ENCODE peak calls at places on chromosomes 4 and X, in four cellular contexts. I is tibial artery, Z is brain microvascular endothelial cell, N is lower lobe of right lung. K is an unnamed sample. For H3K36me3, the result is how much of the 10 kb centered on the place peaks cover.

GRCh38 chrX:9312922-9313867 is 151.7 kb upstream of the TBL1X start:
- DNase-seq in I (peak), N (peak), Z (no peak), K (peak)

GRCh38 chrX:49273181-49273727 is 3.7 kb downstream of the PPP1R3F start:
- DNase-seq in N (no peak), I (no peak), Z (no peak), K (no peak)

GRCh38 chr4:71338846-71339593 is at the start of gene SLC4A4:
- DNase-seq in N (no peak), Z (peak), I (no peak), K (no peak)

GRCh38 chr4:89298160-89298559 is 9.4 kb downstream of the GPRIN3 start:
- DNase-seq in I (no peak), N (no peak), Z (no peak), K (no peak)

GRCh38 chr4:145098675-145099037 is 545 bp downstream of the ABCE1 start:
- DNase-seq in Z (peak), N (no peak), I (peak), K (no peak)

GRCh38 chr4:4677825-4678522 is 136.1 kb upstream of the STX18 start:
- DNase-seq in Z (peak), N (no peak), I (peak), K (peak)

GRCh38 chr4:17475481-17475880 is 36.4 kb downstream of the QDPR start:
- DNase-seq in Z (no peak), I (no peak), N (no peak), K (no peak)

GRCh38 chrX:28058906-28059305 is 77.7 kb upstream of the DCAF8L1 start:
- DNase-seq in N (no peak), Z (peak), I (no peak), K (peak)

GRCh38 chr4:139889194-139889762 is 223.7 kb downstream of the MGST2 start:
- DNase-seq in N (no peak), Z (no peak), I (no peak), K (no peak)

GRCh38 chr4:32735856-32736590 is 2015.9 kb downstream of the PCDH7 start:
- DNase-seq in N (no peak), Z (no peak), I (no peak), K (no peak)

GRCh38 chr4:189773909-189774308 is 166.8 kb upstream of the FRG1 start:
- DNase-seq in I (no peak), Z (peak), N (no peak), K (no peak)

GRCh38 chrX:103734125-103734760 is 23.5 kb downstream of the TMEM31 start:
- DNase-seq in Z (no peak), N (no peak), I (no peak), K (no peak)

GRCh38 chr4:176242764-176243347 is 26.2 kb downstream of the ASB5 start:
- DNase-seq in I (no peak), N (no peak), Z (no peak), K (no peak)

GRCh38 chr4:118865091-118865708 is 23.5 kb upstream of the SYNPO2 start:
- DNase-seq in I (no peak), Z (peak), N (no peak), K (no peak)

GRCh38 chr4:7007944-7008343 is 35.2 kb upstream of the TADA2B start:
- DNase-seq in Z (no peak), I (no peak), N (no peak), K (no peak)

GRCh38 chr4:72919464-72919863 is 150.1 kb downstream of the COX18 start:
- DNase-seq in N (no peak), Z (no peak), I (no peak), K (no peak)

GRCh38 chr4:147749811-147750321 is 18.0 kb downstream of the ARHGAP10 start:
- DNase-seq in N (no peak), Z (no peak), I (no peak), K (no peak)

GRCh38 chrX:11664211-11664888 is 1.4 kb downstream of the ARHGAP6 start:
- DNase-seq in Z (no peak), I (no peak), N (no peak), K (no peak)

GRCh38 chrX:96907888-96908287 is 24.2 kb downstream of the RPA4 start:
- DNase-seq in I (no peak), N (no peak), Z (no peak), K (no peak)

GRCh38 chr4:52051615-52052474 is 741 bp downstream of the SPATA18 start:
- DNase-seq in N (peak), I (peak), Z (peak), K (peak)

GRCh38 chrX:35150642-35151239 is 208.1 kb downstream of the FAM47B start:
- DNase-seq in N (no peak), Z (no peak), I (no peak), K (no peak)

GRCh38 chrX:135327299-135327698 is 18.0 kb downstream of the ETDC start:
- DNase-seq in I (no peak), Z (peak), N (no peak), K (no peak)

DNA sequence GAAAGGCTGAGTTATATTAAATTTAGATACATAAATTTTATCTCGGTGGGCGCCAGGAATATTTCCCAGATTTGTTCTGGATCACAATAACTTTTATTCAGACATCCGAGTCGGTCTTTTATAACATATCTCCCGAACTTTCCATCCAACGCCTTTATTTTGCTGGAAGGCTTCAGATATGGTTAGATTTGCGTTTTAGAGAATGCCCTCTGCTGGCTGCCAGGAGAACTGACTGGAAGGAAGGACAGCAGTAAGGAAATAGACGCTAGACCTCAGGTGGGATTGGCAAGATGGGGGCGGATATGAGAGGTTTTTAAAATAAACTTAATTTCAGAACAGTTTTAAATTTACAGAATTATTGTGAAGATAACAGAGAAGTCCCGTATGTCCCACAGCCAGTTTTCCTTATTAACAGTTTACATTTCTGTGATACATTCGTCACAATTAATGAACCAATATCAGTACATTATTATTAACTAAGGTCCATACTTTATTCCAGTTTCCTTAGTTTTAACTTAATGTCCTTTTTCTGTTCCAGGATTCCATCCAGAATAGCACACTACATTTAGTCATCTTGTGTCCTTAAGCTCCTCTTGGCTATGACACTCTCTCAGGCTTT is 4.6 kb upstream of the KANTR start:
- DNase-seq in N (peak), Z (peak), I (peak), K (no peak)
- H3K4me3 ChIP-seq in N (peak), Z (peak), I (peak), K (peak)

GRCh38 chr4:186920486-186920885 is 196.8 kb upstream of the FAT1 start:
- DNase-seq in N (no peak), I (no peak), Z (peak), K (no peak)
- TF ChIP-seq CTCF in N (no peak), I (no peak), Z (no peak), K (no peak)

GRCh38 chrX:129559800-129560199 is 19.7 kb downstream of the OCRL start:
- DNase-seq in Z (no peak), I (no peak), N (no peak), K (no peak)
- H3K36me3 ChIP-seq in Z (under half), I (under half), N (half or more), K (under half)

GRCh38 chr4:173509031-173510001 is 20.7 kb downstream of the HAND2 start:
- DNase-seq in I (no peak), N (no peak), Z (no peak), K (peak)
- H3K4me3 ChIP-seq in I (peak), N (peak), Z (peak), K (peak)